ENCODE peak calls at places on chromosomes 6 and 20, in nine cellular contexts. N is stimulated activated CD4-positive, alpha-beta T cell treated with anti-CD3 and anti-CD28 coated beads, Interleukin-2, amount 100 ng/mL, for 24 hours; J is AG04450; A is EL; P is activated naive CD8-positive, alpha-beta T cell treated with anti-CD3 and anti-CD28 coated beads, Interleukin-2, amount 50 U/mL, for 16 hours; S is nephron progenitor cell; Z is CD4-positive, alpha-beta T cell; L is left lung; R is endodermal cell. T is an unnamed sample.

GRCh38 chr6:89669002-89669401 is 30.5 kb upstream of the LYRM2 start:
- DNase-seq in S (no peak), R (no peak), Z (no peak), P (no peak), L (no peak), N (no peak), J (no peak), A (no peak), T (no peak)

GRCh38 chr6:112480551-112480950 is 133.4 kb downstream of the RFPL4B start:
- DNase-seq in N (no peak), A (peak), Z (no peak), P (no peak), R (no peak), L (no peak), J (no peak), S (no peak), T (no peak)

GRCh38 chr6:29968130-29968529 is 25.8 kb downstream of the HLA-A start:
- DNase-seq in S (no peak), R (no peak), N (no peak), A (peak), J (no peak), Z (no peak), P (no peak), L (no peak), T (no peak)

GRCh38 chr6:13355043-13355945 is 27.0 kb upstream of the TBC1D7 start:
- DNase-seq in R (no peak), N (no peak), J (peak), Z (no peak), S (no peak), P (no peak), L (no peak), A (peak), T (peak)

GRCh38 chr20:31573555-31574295 is 31.4 kb upstream of the ID1 start:
- DNase-seq in L (no peak), R (no peak), N (no peak), J (no peak), A (no peak), Z (no peak), P (no peak), S (no peak), T (no peak)

GRCh38 chr6:121971886-121972285 is 427.6 kb upstream of the HSF2 start:
- DNase-seq in A (peak), S (no peak), J (peak), R (no peak), P (no peak), L (no peak), Z (no peak), N (no peak), T (no peak)

GRCh38 chr6:54111341-54111740 is at the start of gene MLIP:
- DNase-seq in P (no peak), A (no peak), N (no peak), J (no peak), S (no peak), L (no peak), R (no peak), Z (no peak), T (no peak)

GRCh38 chr6:71287926-71288227 is 734 bp upstream of the OGFRL1 start:
- DNase-seq in N (no peak), P (no peak), S (no peak), L (no peak), R (no peak), Z (no peak), J (no peak), A (no peak), T (no peak)

GRCh38 chr20:45235995-45236394 is 14.8 kb downstream of the SEMG2 start:
- DNase-seq in N (peak), J (no peak), Z (no peak), S (no peak), R (peak), L (peak), P (no peak), A (no peak), T (no peak)

GRCh38 chr20:16476032-16476431 is 97.2 kb downstream of the KIF16B start:
- DNase-seq in A (peak), J (no peak), S (no peak), N (no peak), R (no peak), L (no peak), P (no peak), Z (no peak), T (no peak)

GRCh38 chr6:97440590-97441176 is 157.7 kb upstream of the MMS22L start:
- DNase-seq in S (peak), P (no peak), Z (no peak), L (no peak), J (no peak), R (peak), N (no peak), A (peak), T (no peak)

T was measured in AG09309.